ENCODE peak calls at places on chromosomes 6 and 20, in five cellular contexts. T, V, X, I and N are unnamed samples. For H3K4me1, the result is how much of the 10 kb centered on the place peaks cover.

GRCh38 chr20:17967595-17968365 is 814 bp downstream of the SNX5 start:
- DNase-seq in T (no peak), V (peak), X (no peak), I (peak), N (no peak)

GRCh38 chr20:60102665-60103210 is 144.5 kb downstream of the CDH26 start:
- DNase-seq in T (no peak), V (no peak), X (no peak), I (no peak), N (no peak)

GRCh38 chr6:620166-620565 is 36.7 kb downstream of the HUS1B start:
- DNase-seq in T (no peak), V (no peak), X (no peak), I (no peak), N (no peak)

GRCh38 chr6:108565091-108565766 is 4.5 kb downstream of the FOXO3 start:
- DNase-seq in T (no peak), V (no peak), X (no peak), I (peak), N (no peak)

GRCh38 chr20:44075950-44076232 is 111.1 kb downstream of the JPH2 start:
- DNase-seq in T (no peak), V (no peak), X (no peak), I (no peak), N (no peak)

GRCh38 chr6:42984924-42985475 is 630 bp downstream of the PPP2R5D start:
- DNase-seq in T (no peak), V (no peak), X (no peak), I (no peak), N (no peak)

GRCh38 chr6:25953733-25954132 is 8.9 kb upstream of the TRIM38 start:
- DNase-seq in T (no peak), V (no peak), X (no peak), I (no peak), N (no peak)

GRCh38 chr6:144493035-144493910 is 208.1 kb downstream of the UTRN start:
- DNase-seq in T (no peak), V (no peak), X (no peak), I (peak), N (no peak)

GRCh38 chr6:152636675-152637421 is at the start of gene SYNE1:
- DNase-seq in T (peak), V (peak), X (peak), I (no peak), N (no peak)

GRCh38 chr6:26401987-26402658 is at the start of gene BTN3A1:
- DNase-seq in T (peak), V (peak), X (peak), I (peak), N (peak)

GRCh38 chr6:136927313-136927712 is 5.2 kb downstream of the SLC35D3 start:
- DNase-seq in T (no peak), V (no peak), X (peak), I (peak), N (no peak)

GRCh38 chr6:32559747-32560146 is 29.7 kb upstream of the HLA-DRB5 start:
- DNase-seq in T (no peak), V (no peak), X (no peak), I (no peak), N (no peak)

GRCh38 chr6:125019873-125020272 is 57.6 kb downstream of the RNF217 start:
- DNase-seq in T (no peak), V (no peak), X (no peak), I (no peak), N (no peak)

GRCh38 chr6:109397020-109397419 is 14.8 kb upstream of the CD164 start:
- DNase-seq in T (no peak), V (no peak), X (peak), I (no peak), N (no peak)

GRCh38 chr20:20216941-20217340 is 151.0 kb upstream of the INSM1 start:
- DNase-seq in T (no peak), V (no peak), X (no peak), I (no peak), N (no peak)

GRCh38 chr20:34069341-34070078 is 42.5 kb downstream of the EIF2S2 start:
- DNase-seq in T (peak), V (peak), X (peak), I (peak), N (peak)

GRCh38 chr6:96626749-96627353 is 63.9 kb downstream of the FHL5 start:
- DNase-seq in T (no peak), V (no peak), X (peak), I (peak), N (no peak)

GRCh38 chr6:115765966-115766365 is 294.7 kb downstream of the FRK start:
- DNase-seq in T (no peak), V (no peak), X (no peak), I (no peak), N (no peak)

GRCh38 chr20:18647777-18648176 is 59.9 kb downstream of the DTD1 start:
- DNase-seq in T (peak), V (no peak), X (no peak), I (no peak), N (no peak)

GRCh38 chr20:31818376-31818908 is 714 bp upstream of the MYLK2 start:
- DNase-seq in T (no peak), V (no peak), X (no peak), I (no peak), N (no peak)

GRCh38 chr6:153334121-153334520 is 203.0 kb upstream of the RGS17 start:
- DNase-seq in T (no peak), V (no peak), X (no peak), I (peak), N (no peak)

GRCh38 chr20:5056801-5057599 is 55.7 kb upstream of the SLC23A2 start:
- DNase-seq in T (no peak), V (peak), X (peak), I (peak), N (no peak)

GRCh38 chr6:48764261-48764660 is 653.3 kb upstream of the PTCHD4 start:
- DNase-seq in T (no peak), V (no peak), X (no peak), I (no peak), N (no peak)

GRCh38 chr6:39273394-39273793 is 40.8 kb downstream of the KCNK17 start:
- DNase-seq in T (no peak), V (no peak), X (no peak), I (no peak), N (no peak)

GRCh38 chr6:119132211-119133004 is 53.9 kb upstream of the FAM184A start:
- DNase-seq in T (no peak), V (no peak), X (no peak), I (no peak), N (no peak)

GRCh38 chr6:11271637-11272036 is 39.2 kb upstream of the NEDD9 start:
- DNase-seq in T (no peak), V (no peak), X (no peak), I (no peak), N (no peak)

GRCh38 chr20:52972190-52972937 is at the start of gene TSHZ2:
- DNase-seq in T (peak), V (peak), X (peak), I (peak), N (no peak)

GRCh38 chr6:16761469-16762264 is 407 bp upstream of the ATXN1 start:
- DNase-seq in T (peak), V (peak), X (peak), I (peak), N (peak)

GRCh38 chr20:18187020-18187419 is 49.4 kb downstream of the KAT14 start:
- DNase-seq in T (no peak), V (no peak), X (no peak), I (peak), N (no peak)

DNA sequence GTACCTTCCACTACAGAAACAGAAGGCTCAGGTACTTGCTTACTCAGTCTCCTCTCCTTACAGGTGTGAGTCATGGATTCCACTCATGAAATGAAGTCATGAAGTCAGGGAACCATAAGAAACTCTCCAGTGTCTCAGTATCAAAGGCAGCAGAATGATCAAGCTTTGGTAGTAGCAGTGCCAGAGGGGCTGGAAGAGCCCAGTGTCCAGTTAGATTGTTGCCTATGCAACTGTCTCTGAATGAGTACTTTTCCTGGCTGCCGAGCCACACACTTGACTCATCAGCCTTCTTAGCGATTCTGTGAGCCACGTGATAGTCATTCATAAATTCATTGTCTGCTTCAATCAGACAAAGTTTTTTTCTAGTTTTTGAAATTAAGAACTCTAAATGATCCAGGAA is 52.2 kb upstream of the DTNBP1 start:
- DNase-seq in T (no peak), V (no peak), X (no peak), I (peak), N (no peak)
- H3K27ac ChIP-seq in T (no peak), V (no peak), X (no peak), I (no peak), N (no peak)

GRCh38 chr6:12343440-12344162 is 53.4 kb downstream of the EDN1 start:
- DNase-seq in T (no peak), V (no peak), X (peak), I (no peak), N (no peak)
- H3K4me1 ChIP-seq in T (under half), V (under half), X (half or more), I (under half), N (under half)

DNA sequence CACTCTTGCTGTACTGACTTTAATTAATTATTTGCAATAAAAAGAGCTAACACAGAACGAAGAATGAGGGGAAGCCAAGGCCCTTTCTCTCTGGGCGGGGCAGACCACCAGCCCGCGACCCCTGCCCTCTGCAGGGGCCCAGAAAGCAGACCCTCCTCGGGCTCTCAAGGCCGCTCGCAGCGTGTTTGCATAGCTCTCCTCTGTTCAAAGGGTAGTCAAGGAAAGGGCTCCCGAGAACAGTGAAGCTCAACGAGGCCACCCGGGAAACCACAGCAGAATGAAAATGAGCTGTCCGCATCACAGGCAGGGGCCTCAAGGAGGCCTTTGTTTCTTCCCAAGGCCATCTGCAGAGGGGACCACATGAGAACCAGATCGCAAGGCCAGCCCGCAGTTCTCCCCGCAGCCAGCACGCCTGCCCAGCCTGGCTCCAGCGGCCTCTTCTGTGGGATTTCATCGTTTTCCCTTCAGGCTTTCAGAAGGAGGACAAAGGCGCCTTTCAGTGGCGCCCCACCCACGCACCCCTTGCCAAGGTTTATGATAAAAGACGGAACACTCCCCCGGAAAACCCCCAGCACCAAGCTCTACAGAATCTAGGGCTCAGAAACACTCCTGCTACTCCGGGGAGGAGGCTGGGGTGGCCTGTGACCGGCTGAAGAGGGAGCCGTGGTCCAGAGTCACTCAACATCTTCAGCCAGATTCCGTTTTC is 25.3 kb downstream of the ACSS1 start:
- DNase-seq in T (peak), V (peak), X (no peak), I (peak), N (peak)
- H3K27ac ChIP-seq in T (peak), V (peak), X (no peak), I (no peak), N (peak)

GRCh38 chr6:105705608-105706007 is 302.7 kb upstream of the PREP start:
- DNase-seq in T (no peak), V (no peak), X (no peak), I (no peak), N (no peak)
- H3K4me1 ChIP-seq in T (under half), V (under half), X (under half), I (under half), N (under half)

GRCh38 chr20:58435237-58435636 is 46.2 kb downstream of the VAPB start:
- DNase-seq in T (no peak), V (no peak), X (no peak), I (no peak), N (no peak)

GRCh38 chr20:58441723-58442122 is 52.7 kb downstream of the VAPB start:
- DNase-seq in T (no peak), V (no peak), X (no peak), I (no peak), N (no peak)

GRCh38 chr20:58438970-58439808 is 50.2 kb downstream of the VAPB start:
- DNase-seq in T (no peak), V (no peak), X (no peak), I (no peak), N (no peak)

GRCh38 chr20:58436868-58437645 is 48.0 kb downstream of the VAPB start:
- DNase-seq in T (no peak), V (no peak), X (peak), I (peak), N (no peak)

DNA sequence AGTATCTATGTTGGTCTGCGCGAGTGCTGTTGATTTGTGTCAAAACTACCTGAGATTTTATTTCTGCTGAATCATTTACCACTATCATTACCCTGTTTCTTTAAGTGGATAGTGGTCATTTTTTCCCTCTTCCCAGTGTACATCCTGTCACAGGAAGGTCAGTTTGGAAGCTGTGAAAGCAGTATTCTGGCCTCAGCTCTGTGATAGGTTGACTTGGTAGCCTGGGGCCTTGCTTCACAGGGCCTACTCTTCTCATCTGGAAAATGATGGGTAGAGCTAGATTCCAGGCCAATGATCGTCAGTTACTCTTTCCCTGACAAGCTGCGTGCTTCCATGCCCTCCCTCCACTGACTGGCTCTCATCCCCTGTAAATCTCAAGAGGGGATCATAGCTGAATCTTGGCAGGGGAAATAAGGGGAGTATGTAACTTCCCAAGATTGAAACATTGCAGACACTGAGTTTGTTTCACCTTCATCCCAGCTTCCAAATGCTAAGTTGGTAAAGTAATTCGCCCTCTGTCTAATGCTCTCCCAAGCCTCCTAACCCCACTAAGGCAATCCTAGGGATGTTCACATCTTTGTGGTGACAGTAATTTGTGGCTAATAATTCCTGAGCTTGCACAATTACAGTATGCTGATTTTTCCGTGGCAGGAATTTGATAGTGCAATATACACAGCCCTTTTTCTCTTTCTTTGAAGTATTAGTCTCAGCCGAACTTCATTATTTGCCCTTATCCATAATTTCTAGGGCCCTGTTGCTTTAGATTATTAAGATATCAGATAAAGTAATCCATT is 51.1 kb downstream of the VAPB start:
- DNase-seq in T (no peak), V (no peak), X (no peak), I (no peak), N (no peak)
- H3K27ac ChIP-seq in T (no peak), V (peak), X (no peak), I (no peak), N (peak)

DNA sequence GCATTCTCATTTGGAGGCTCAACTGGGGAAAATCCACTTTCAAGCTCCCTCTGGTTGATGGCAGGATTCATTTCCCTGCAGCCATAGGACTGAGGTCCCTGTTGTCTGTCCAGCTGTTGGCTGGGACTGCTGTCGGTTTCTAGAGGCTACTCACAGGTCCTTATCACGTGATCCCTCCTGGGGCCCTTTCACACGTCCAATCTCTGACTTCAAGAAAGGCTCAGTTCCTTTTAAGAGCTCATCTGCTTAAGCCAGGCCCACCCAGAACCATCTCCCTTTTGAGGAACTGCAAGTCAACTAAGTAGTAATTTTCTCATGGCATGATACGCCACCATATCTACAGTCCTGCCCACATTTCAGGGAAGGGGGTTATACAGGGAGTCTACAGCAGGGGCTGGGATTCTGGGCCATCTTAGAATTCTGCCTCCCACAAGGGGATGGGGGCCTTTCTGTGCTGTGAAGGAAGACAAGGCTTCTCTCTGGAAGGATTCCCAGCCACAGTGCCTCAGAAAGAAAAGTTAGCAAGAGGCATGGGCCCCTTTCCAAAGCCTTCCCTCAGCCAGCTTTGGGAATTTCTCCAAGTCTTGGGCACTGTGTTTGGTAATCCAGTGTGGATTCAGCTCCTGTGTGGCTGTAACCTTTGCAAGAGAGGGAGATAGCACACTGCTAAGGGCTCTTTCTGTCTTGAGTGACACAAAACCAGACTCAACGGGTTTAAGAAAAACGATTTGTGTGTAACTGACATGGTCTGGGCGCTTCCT is 66.4 kb downstream of the CTCFL start:
- DNase-seq in T (peak), V (peak), X (no peak), I (no peak), N (no peak)
- H3K4me1 ChIP-seq in T (under half), V (under half), X (under half), I (under half), N (under half)

DNA sequence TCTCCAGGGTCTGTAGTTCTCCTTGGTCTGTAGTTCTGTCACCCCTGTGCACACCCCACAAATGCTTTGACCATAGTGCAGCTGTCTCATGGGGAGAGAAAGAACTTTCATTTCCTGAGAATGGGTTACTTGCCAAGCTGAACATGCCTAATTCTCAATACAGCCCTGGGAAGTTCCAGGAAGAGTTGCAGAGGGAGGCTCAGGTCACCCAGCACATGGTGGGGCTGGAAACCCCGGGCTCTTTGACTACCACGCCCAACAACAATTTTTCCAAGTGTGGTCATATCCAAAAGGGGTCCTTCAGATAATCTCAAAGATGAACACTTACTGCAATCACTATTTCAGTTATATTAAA is 2.2 kb upstream of the PTPRA start:
- DNase-seq in T (peak), V (no peak), X (no peak), I (peak), N (no peak)
- H3K27ac ChIP-seq in T (no peak), V (peak), X (no peak), I (no peak), N (no peak)

GRCh38 chr20:3314391-3314790 is 75.4 kb upstream of the SLC4A11 start:
- DNase-seq in T (no peak), V (no peak), X (no peak), I (no peak), N (no peak)
- H3K4me1 ChIP-seq in T (under half), V (under half), X (under half), I (under half), N (under half)

GRCh38 chr6:110885526-110885925 is 10.9 kb downstream of the AMD1 start:
- DNase-seq in T (no peak), V (no peak), X (no peak), I (no peak), N (no peak)
- H3K27ac ChIP-seq in T (no peak), V (no peak), X (peak), I (no peak), N (peak)

GRCh38 chr6:5995705-5996686 is 10.7 kb downstream of the NRN1 start:
- DNase-seq in T (peak), V (peak), X (peak), I (peak), N (no peak)

GRCh38 chr6:5998741-5999687 is 7.7 kb downstream of the NRN1 start:
- DNase-seq in T (peak), V (peak), X (no peak), I (no peak), N (no peak)

GRCh38 chr6:5996701-5997419 is 9.9 kb downstream of the NRN1 start:
- DNase-seq in T (no peak), V (peak), X (no peak), I (peak), N (no peak)

GRCh38 chr6:5998236-5998635 is 8.5 kb downstream of the NRN1 start:
- DNase-seq in T (no peak), V (no peak), X (no peak), I (no peak), N (no peak)

GRCh38 chr6:5997420-5998093 is 9.2 kb downstream of the NRN1 start:
- DNase-seq in T (no peak), V (peak), X (no peak), I (peak), N (no peak)
- H3K4me1 ChIP-seq in T (under half), V (half or more), X (under half), I (under half), N (under half)